ENCODE peak calls at places on chromosomes 2 and 18, in nine cellular contexts. V is foreskin fibroblast, W is upper lobe of right lung, Z is lower leg skin, L is HL-60, J is GM10248, F is mesothelial cell of epicardium, O is foreskin keratinocyte, T is A549. C is an unnamed sample.

GRCh38 chr2:177711472-177712276 is 319.1 kb downstream of the AGPS start:
- DNase-seq in V (no peak), W (peak), Z (no peak), L (no peak), J (no peak), F (no peak), O (no peak), T (no peak), C (no peak)

GRCh38 chr2:102226171-102226570 is 39.3 kb downstream of the IL1RL2 start:
- DNase-seq in V (no peak), W (no peak), Z (no peak), L (no peak), J (no peak), F (no peak), O (no peak), T (no peak), C (no peak)

GRCh38 chr2:229245013-229245412 is 26.1 kb downstream of the PID1 start:
- DNase-seq in V (peak), W (no peak), Z (no peak), L (no peak), J (no peak), F (no peak), O (no peak), T (no peak), C (no peak)

GRCh38 chr2:237055386-237056095 is 30.1 kb upstream of the COPS8 start:
- DNase-seq in V (no peak), W (no peak), Z (no peak), L (no peak), J (no peak), F (no peak), O (no peak), T (no peak), C (no peak)

GRCh38 chr2:3130444-3130843 is 247.2 kb downstream of the EIPR1 start:
- DNase-seq in V (no peak), W (peak), Z (no peak), L (no peak), J (no peak), F (no peak), O (no peak), T (no peak), C (no peak)

GRCh38 chr2:12495247-12495868 is 221.4 kb upstream of the TRIB2 start:
- DNase-seq in V (no peak), W (no peak), Z (no peak), L (no peak), J (no peak), F (no peak), O (no peak), T (no peak), C (no peak)

GRCh38 chr2:131105950-131106801 is 1.0 kb downstream of the PLEKHB2 start:
- DNase-seq in V (peak), W (peak), Z (peak), L (no peak), J (peak), F (no peak), O (peak), T (peak), C (peak)

GRCh38 chr2:66048667-66049066 is 386.3 kb upstream of the MEIS1 start:
- DNase-seq in V (no peak), W (no peak), Z (no peak), L (no peak), J (no peak), F (no peak), O (no peak), T (no peak), C (no peak)

GRCh38 chr2:32835148-32835547 is 111.6 kb upstream of the LTBP1 start:
- DNase-seq in V (no peak), W (no peak), Z (no peak), L (no peak), J (no peak), F (no peak), O (no peak), T (no peak), C (no peak)

GRCh38 chr18:14963246-14963645 is 215.3 kb downstream of the ANKRD30B start:
- DNase-seq in V (no peak), W (no peak), Z (no peak), L (no peak), J (no peak), F (no peak), O (no peak), T (no peak), C (no peak)

GRCh38 chr2:241708879-241709278 is 7.0 kb downstream of the ING5 start:
- DNase-seq in V (no peak), W (no peak), Z (no peak), L (no peak), J (no peak), F (no peak), O (no peak), T (no peak), C (no peak)

GRCh38 chr2:75602724-75603342 is 42.1 kb upstream of the EVA1A start:
- DNase-seq in V (peak), W (peak), Z (no peak), L (no peak), J (no peak), F (no peak), O (peak), T (peak), C (no peak)

GRCh38 chr2:133346654-133347053 is 221.6 kb downstream of the NCKAP5 start:
- DNase-seq in V (peak), W (no peak), Z (peak), L (no peak), J (no peak), F (no peak), O (peak), T (peak), C (no peak)

GRCh38 chr2:212863185-212863588 is 288.2 kb downstream of the IKZF2 start:
- DNase-seq in V (peak), W (peak), Z (no peak), L (peak), J (peak), F (no peak), O (peak), T (peak), C (no peak)

GRCh38 chr2:197969391-197969893 is 165.0 kb downstream of the PLCL1 start:
- DNase-seq in V (peak), W (no peak), Z (no peak), L (no peak), J (no peak), F (no peak), O (peak), T (no peak), C (no peak)

GRCh38 chr2:75655861-75656260 is 9.3 kb downstream of the MRPL19 start:
- DNase-seq in V (no peak), W (no peak), Z (no peak), L (peak), J (no peak), F (no peak), O (no peak), T (no peak), C (no peak)

GRCh38 chr2:56483081-56483480 is 299.3 kb downstream of the CCDC85A start:
- DNase-seq in V (no peak), W (no peak), Z (no peak), L (no peak), J (no peak), F (no peak), O (no peak), T (no peak), C (no peak)

GRCh38 chr2:85231952-85232351 is 95.8 kb downstream of the TGOLN2 start:
- DNase-seq in V (no peak), W (no peak), Z (no peak), L (no peak), J (no peak), F (no peak), O (no peak), T (no peak), C (no peak)

GRCh38 chr2:214808481-214808931 is 977 bp downstream of the BARD1 start:
- DNase-seq in V (peak), W (no peak), Z (no peak), L (no peak), J (peak), F (no peak), O (peak), T (no peak), C (no peak)

GRCh38 chr2:96556441-96557330 is 20.1 kb downstream of the ARID5A start:
- DNase-seq in V (peak), W (no peak), Z (no peak), L (no peak), J (no peak), F (no peak), O (peak), T (peak), C (no peak)

GRCh38 chr2:18050001-18050400 is 171.5 kb downstream of the KCNS3 start:
- DNase-seq in V (no peak), W (no peak), Z (no peak), L (no peak), J (no peak), F (no peak), O (no peak), T (no peak), C (no peak)

GRCh38 chr2:175742367-175742766 is 259.7 kb downstream of the LNPK start:
- DNase-seq in V (peak), W (no peak), Z (no peak), L (no peak), J (no peak), F (no peak), O (peak), T (no peak), C (no peak)

GRCh38 chr2:20073462-20073861 is 22.0 kb upstream of the LAPTM4A start:
- DNase-seq in V (peak), W (no peak), Z (no peak), L (no peak), J (no peak), F (no peak), O (no peak), T (no peak), C (no peak)

GRCh38 chr18:57447154-57447621 is 12.0 kb downstream of the ONECUT2 start:
- DNase-seq in V (peak), W (no peak), Z (no peak), L (no peak), J (no peak), F (peak), O (no peak), T (no peak), C (no peak)

GRCh38 chr2:192773044-192773443 is 578.3 kb upstream of the TMEFF2 start:
- DNase-seq in V (no peak), W (no peak), Z (no peak), L (no peak), J (no peak), F (no peak), O (no peak), T (no peak), C (no peak)

DNA sequence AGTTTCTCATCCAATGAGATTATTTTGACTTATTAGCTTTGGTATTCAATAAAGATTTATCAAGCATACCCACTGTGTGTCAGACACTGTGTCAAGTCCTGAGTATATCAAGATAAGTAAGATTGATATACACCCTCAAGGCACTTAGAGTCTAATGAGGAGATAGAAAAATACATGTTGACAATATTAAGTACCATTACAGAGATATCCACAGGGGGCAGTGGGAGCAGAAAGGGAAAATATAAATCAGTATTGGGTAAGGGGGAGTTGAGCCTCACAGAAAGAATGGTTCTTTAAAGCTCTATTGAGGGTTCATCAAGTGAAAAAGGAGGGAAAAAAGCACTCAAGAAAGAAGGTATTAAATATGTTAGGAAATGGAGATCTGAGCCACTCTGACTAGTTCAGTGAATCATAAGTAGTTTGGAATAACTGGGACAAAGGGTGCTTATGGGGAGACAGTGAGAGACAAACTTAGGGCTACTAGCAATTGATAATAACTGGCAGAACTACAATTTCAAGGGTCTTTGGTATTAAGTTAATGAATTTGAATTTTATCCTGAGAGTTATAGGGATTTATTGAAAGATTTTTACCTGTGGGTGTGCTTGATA is 45.5 kb upstream of the SLC8A1 start:
- DNase-seq in V (peak), W (no peak), Z (no peak), L (no peak), J (no peak), F (no peak), O (no peak), T (no peak), C (no peak)
- TF ChIP-seq CTCF in V (no peak), W (no peak), Z (no peak), L (no peak), J (no peak), F (no peak), O (no peak), T (no peak), C (no peak)

DNA sequence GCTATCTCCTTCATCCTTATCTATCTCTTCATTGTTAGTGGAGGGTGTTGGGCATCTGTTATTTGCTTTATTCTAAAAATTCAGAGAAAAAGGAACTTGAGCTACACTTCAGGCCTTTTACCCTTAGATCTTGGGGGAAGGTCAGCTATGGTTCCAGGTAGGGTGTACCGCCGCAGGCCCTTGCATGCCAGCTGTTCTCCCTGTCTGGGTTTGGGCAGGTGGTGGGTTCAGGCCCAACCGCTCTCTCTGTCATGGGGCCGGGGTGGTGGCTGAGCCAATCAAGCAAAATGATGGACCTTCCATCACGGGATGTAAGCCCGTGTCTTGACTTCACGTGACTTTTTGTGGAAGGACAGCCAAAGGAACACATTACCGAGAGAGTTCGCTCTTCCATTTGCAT is 231.1 kb downstream of the LDLRAD4 start:
- DNase-seq in V (no peak), W (no peak), Z (no peak), L (no peak), J (no peak), F (no peak), O (no peak), T (no peak), C (peak)
- TF ChIP-seq CTCF in V (no peak), W (no peak), Z (no peak), L (no peak), J (no peak), F (no peak), O (no peak), T (no peak), C (no peak)

GRCh38 chr18:55588876-55589595 is 1.0 kb upstream of the TCF4 start:
- DNase-seq in V (peak), W (no peak), Z (no peak), L (no peak), J (no peak), F (no peak), O (peak), T (peak), C (no peak)

GRCh38 chr18:55586841-55587240 is 1.2 kb downstream of the TCF4 start:
- DNase-seq in V (peak), W (no peak), Z (no peak), L (no peak), J (no peak), F (no peak), O (no peak), T (no peak), C (no peak)

GRCh38 chr18:55588001-55588875 is at the start of gene TCF4:
- DNase-seq in V (peak), W (peak), Z (peak), L (peak), J (peak), F (peak), O (peak), T (peak), C (peak)

GRCh38 chr18:55585586-55586521 is 2.1 kb downstream of the TCF4 start:
- DNase-seq in V (peak), W (no peak), Z (no peak), L (no peak), J (no peak), F (no peak), O (no peak), T (no peak), C (no peak)

GRCh38 chr18:55587341-55588000 is 521 bp downstream of the TCF4 start:
- DNase-seq in V (peak), W (no peak), Z (peak), L (no peak), J (peak), F (no peak), O (no peak), T (no peak), C (no peak)
- TF ChIP-seq CTCF in V (no peak), W (no peak), Z (no peak), L (no peak), J (no peak), F (no peak), O (no peak), T (no peak), C (no peak)

GRCh38 chr2:78892310-78892709 is 133.2 kb upstream of the REG3G start:
- DNase-seq in V (no peak), W (no peak), Z (no peak), L (no peak), J (no peak), F (no peak), O (no peak), T (no peak), C (no peak)
- TF ChIP-seq CTCF in V (no peak), W (no peak), Z (no peak), L (no peak), J (no peak), F (no peak), O (no peak), T (no peak), C (no peak)

DNA sequence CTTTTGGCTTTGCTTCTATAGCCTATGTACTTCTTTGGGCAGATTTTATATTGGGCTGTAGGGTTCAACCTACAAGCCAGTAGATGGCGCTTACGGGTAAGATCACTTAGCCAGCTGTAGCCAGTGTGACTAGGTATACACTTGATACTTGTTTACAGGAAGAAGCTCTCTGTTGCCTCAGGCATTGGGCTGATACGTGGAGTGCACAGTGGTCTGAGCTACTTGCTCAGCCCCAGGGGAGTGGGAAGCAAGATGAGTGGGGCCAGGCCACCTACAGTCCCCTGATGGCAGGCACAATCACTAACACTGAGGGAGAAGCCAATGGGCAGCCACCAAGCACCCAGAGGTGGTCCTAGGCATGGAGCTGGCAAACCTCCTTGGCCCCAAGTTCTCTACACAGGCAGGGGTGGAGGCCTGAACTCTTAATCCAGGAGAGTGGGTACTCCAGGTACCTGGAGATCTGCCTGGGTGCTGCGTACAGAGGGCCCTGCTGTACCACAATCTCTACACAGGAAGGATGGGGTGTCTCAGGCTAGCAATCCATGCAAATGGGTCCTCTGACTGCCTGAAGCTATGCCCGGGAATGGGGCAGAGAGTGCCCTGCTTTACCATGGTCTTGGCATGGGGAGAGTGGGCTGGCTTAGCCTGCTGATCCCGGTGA is 122.2 kb downstream of the NCOA1 start:
- DNase-seq in V (peak), W (no peak), Z (no peak), L (peak), J (peak), F (no peak), O (peak), T (peak), C (no peak)
- TF ChIP-seq CTCF in V (peak), W (no peak), Z (no peak), L (peak), J (peak), F (no peak), O (peak), T (peak), C (no peak)

GRCh38 chr2:42545023-42545713 is 23.3 kb upstream of the MTA3 start:
- DNase-seq in V (no peak), W (no peak), Z (no peak), L (no peak), J (no peak), F (no peak), O (no peak), T (no peak), C (no peak)
- TF ChIP-seq CTCF in V (no peak), W (no peak), Z (no peak), L (no peak), J (no peak), F (no peak), O (no peak), T (no peak), C (no peak)

GRCh38 chr2:216139884-216140283 is 30.7 kb downstream of the XRCC5 start:
- DNase-seq in V (no peak), W (no peak), Z (no peak), L (no peak), J (peak), F (no peak), O (no peak), T (peak), C (no peak)
- TF ChIP-seq CTCF in V (no peak), W (peak), Z (no peak), L (no peak), J (peak), F (peak), O (peak), T (peak), C (no peak)

GRCh38 chr2:218465987-218466633 is 47.2 kb downstream of the VIL1 start:
- DNase-seq in V (peak), W (no peak), Z (no peak), L (no peak), J (no peak), F (no peak), O (peak), T (peak), C (no peak)
- TF ChIP-seq CTCF in V (peak), W (peak), Z (no peak), L (no peak), J (peak), F (peak), O (peak), T (peak), C (peak)

C was measured in coronary artery.